ENCODE peak calls at places on chromosomes 16 and 17, in eight cellular contexts. V, B, G, C, Q, W, K and D are unnamed samples.

GRCh38 chr16:29891525-29892457 is 7.6 kb downstream of the SEZ6L2 start:
- DNase-seq in V (peak; percentile 54), B (no peak), G (no peak), C (no peak), Q (no peak), W (no peak), K (no peak), D (no peak)

GRCh38 chr16:54375056-54375455 is 88.5 kb upstream of the IRX3 start:
- DNase-seq in V (no peak), B (no peak), G (no peak), C (no peak), Q (no peak), W (no peak), K (no peak), D (no peak)

GRCh38 chr17:18159551-18160120 is 24.0 kb upstream of the ALKBH5 start:
- DNase-seq in V (no peak), B (no peak), G (no peak), C (no peak), Q (no peak), W (no peak), K (peak; percentile 4), D (no peak)

GRCh38 chr17:43377056-43377810 is 21.6 kb upstream of the ARL4D start:
- DNase-seq in V (no peak), B (no peak), G (no peak), C (no peak), Q (no peak), W (no peak), K (no peak), D (no peak)

GRCh38 chr17:67520916-67521772 is 144.1 kb downstream of the PITPNC1 start:
- DNase-seq in V (no peak), B (no peak), G (no peak), C (no peak), Q (no peak), W (no peak), K (peak; percentile 49), D (no peak)

GRCh38 chr16:14409563-14409962 is 220.5 kb downstream of the PARN start:
- DNase-seq in V (peak; percentile 71), B (no peak), G (no peak), C (no peak), Q (no peak), W (no peak), K (peak; percentile 92), D (no peak)

GRCh38 chr16:7624871-7625766 is 292.5 kb downstream of the RBFOX1 start:
- DNase-seq in V (no peak), B (no peak), G (no peak), C (no peak), Q (no peak), W (no peak), K (no peak), D (no peak)

GRCh38 chr16:3819741-3820724 is 60.5 kb downstream of the CREBBP start:
- DNase-seq in V (no peak), B (peak; percentile 24), G (no peak), C (no peak), Q (no peak), W (peak; percentile 64), K (peak; percentile 97), D (no peak)

GRCh38 chr16:54462766-54463165 is 176.2 kb upstream of the IRX3 start:
- DNase-seq in V (no peak), B (no peak), G (no peak), C (no peak), Q (no peak), W (no peak), K (no peak), D (no peak)

GRCh38 chr16:85567101-85567866 is 45.8 kb upstream of the GSE1 start:
- DNase-seq in V (no peak), B (no peak), G (no peak), C (peak; percentile 86), Q (no peak), W (no peak), K (no peak), D (no peak)

GRCh38 chr16:85564277-85565051 is 48.7 kb upstream of the GSE1 start:
- DNase-seq in V (peak; percentile 59), B (no peak), G (no peak), C (no peak), Q (no peak), W (no peak), K (no peak), D (peak; percentile 30)

GRCh38 chr16:85566502-85567100 is 46.5 kb upstream of the GSE1 start:
- DNase-seq in V (no peak), B (no peak), G (no peak), C (no peak), Q (no peak), W (no peak), K (no peak), D (no peak)

GRCh38 chr16:85565340-85565739 is 47.8 kb upstream of the GSE1 start:
- DNase-seq in V (no peak), B (no peak), G (no peak), C (no peak), Q (no peak), W (no peak), K (no peak), D (no peak)

DNA sequence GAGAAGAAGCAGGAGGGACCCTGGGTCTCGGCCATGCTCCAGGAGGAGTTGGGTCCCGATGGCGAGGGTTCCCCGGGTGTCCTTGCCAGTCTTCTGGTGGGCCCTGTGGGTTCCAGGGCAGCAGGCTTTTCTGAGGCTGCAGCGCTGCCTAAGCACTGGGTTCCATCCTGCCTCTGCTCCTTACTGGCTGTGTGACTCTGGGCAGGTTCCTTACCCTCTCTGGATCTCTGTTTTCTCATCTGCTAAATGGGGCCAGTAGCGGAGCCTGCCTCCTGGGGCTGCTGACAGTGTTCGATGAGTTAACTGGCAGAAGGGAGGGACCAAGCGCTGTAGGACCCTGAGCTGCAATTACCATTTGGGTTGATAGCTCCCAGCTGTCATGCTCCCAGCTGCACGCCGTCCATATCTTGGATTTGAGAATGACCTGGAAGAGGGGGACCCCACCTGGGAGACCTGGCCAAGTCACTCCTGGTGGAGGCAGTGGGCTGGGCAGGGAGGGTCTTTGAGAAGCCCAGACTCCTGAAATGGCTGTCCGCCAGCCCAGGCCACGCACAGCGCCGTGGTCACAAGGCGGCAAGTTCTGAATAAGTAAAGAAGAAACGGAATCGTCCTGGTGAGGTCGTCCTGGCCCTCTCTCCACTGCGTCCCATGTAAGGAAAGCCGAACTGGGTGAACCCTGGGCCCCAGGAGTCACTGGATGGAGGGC is 47.2 kb upstream of the GSE1 start:
- DNase-seq in V (no peak), B (no peak), G (no peak), C (no peak), Q (no peak), W (no peak), K (no peak), D (no peak)
- H3K4me3 ChIP-seq in V (no peak overlapping the region), B (no peak overlapping the region), G (no peak overlapping the region), C (no peak overlapping the region), Q (no peak overlapping the region), W (no peak overlapping the region), K (no peak overlapping the region), D (no peak overlapping the region)

DNA sequence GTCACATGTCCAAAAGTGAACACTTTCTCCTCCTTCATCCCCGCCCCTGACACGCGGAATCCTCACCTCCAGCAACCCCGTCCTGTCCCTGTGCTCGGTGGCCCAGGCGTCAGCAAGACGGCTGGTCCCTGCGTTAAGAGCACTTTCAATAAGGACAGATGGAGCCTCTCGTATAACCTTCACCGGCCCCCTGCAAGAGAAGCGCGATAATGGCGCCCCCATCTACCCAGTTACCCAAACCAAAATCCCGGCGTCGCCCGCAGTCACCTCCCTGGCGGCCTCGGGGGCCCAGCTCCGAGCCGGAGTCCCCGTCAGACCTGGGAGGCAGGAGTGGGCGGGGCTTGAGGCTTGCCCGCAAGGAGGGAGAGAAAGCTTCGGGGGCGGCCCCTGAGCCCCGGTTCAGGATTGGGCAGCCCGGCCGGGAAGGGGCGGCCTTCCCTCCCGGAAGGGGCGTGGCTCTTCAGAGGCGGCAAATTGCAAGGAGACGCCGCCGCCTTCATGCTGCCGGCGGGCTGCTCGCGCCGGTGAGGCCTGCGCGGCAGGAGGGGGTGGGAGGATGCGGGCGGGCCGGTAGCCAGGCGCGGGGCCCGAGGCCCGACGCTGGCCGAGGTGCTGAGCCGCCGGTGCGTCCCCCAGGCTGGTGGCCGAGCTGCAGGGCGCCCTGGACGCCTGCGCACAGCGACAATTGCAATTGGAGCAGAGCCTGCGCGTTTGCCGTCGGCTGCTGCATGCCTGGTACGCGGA is at the start of gene TEDC2:
- DNase-seq in V (peak; percentile 97), B (peak; percentile 92), G (peak; percentile 57), C (peak; percentile 97), Q (peak; percentile 98), W (peak; percentile 99), K (peak; percentile 87), D (peak; percentile 98)
- H3K4me1 ChIP-seq in V (peaks cover 12% of the 10 kb centered on the region), B (peaks cover 5% of the 10 kb centered on the region), G (peaks cover 13% of the 10 kb centered on the region), C (no peaks in the 10 kb centered on the region), Q (peaks cover 16% of the 10 kb centered on the region), W (no peaks in the 10 kb centered on the region), K (peaks cover 3% of the 10 kb centered on the region), D (peaks cover 11% of the 10 kb centered on the region)

DNA sequence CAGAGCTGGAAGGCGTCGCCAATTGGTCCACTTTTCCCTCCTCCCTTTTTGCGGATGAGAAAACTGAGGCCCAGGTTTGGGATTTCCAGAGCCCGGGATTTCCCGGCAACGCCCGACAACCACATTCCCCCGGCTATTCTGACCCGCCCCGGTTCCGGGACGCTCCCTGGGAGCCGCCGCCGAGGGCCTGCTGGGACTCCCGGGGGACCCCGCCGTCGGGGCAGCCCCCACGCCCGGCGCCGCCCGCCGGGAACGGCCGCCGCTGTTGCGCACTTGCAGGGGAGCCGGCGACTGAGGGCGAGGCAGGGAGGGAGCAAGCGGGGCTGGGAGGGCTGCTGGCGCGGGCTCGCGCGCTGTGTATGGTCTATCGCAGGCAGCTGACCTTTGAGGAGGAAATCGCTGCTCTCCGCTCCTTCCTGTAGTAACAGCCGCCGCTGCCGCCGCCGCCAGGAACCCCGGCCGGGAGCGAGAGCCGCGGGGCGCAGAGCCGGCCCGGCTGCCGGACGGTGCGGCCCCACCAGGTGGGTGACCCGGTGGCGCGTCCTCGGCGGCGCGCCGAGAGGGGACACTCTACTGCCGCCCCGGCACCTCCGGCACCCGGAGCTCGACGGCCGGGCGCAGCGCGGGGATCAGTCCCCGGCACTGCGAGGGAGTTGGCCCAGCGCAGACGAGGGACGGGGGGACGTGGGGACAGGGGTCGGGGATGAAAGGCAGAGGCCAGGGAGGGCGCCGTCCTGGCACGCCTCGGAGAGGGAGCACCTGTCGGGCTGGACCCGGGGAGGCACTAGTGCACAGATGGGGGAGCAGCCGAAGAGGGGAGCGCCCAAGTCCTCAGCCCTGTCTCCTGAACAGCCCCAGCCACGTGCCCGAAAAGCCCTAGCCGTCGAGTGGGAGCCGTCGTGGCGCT is at the start of gene STAT5A:
- DNase-seq in V (peak; percentile 68), B (peak; percentile 75), G (peak; percentile 43), C (peak; percentile 89), Q (peak; percentile 94), W (peak; percentile 78), K (peak; percentile 82), D (peak; percentile 72)
- H3K36me3 ChIP-seq in V (no peaks in the 10 kb centered on the region), B (peaks cover 4% of the 10 kb centered on the region), G (no peaks in the 10 kb centered on the region), C (no peaks in the 10 kb centered on the region), Q (peaks cover 18% of the 10 kb centered on the region), W (no peaks in the 10 kb centered on the region), K (no peaks in the 10 kb centered on the region), D (no peaks in the 10 kb centered on the region)

DNA sequence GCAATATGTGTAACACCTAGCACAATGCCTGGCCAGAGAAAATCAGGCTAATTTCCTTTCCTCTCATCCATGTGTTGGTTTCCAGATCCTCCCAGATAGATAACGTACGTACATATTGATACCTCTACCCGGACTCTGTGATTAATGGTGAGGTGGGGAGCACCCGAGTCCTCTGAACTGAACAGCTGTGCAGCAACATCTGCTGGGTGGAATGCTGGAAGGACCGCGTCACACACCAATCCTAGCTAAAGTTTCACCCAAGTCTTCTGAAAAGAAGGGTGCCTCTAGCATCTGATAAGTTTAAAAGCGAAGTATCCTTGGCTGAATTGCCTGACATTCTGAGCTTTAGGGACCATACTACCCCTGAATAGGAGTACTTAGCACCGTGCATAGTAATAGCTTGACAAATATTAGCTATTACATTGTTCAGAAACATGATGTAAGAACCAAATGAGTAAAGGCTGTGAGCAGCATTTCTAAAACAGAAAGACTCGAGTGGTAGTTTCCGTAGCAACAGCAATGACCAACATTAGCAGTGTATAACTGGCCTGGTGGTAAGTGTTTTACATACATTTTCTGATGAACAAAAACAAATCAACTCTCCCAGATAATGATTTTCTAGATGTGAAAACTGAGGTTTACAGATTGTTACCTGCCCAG is 91.4 kb downstream of the SYCE1L start:
- DNase-seq in V (peak; percentile 61), B (no peak), G (no peak), C (no peak), Q (no peak), W (no peak), K (peak; percentile 69), D (no peak)
- H3K4me3 ChIP-seq in V (no peak overlapping the region), B (no peak overlapping the region), G (no peak overlapping the region), C (no peak overlapping the region), Q (no peak overlapping the region), W (no peak overlapping the region), K (no peak overlapping the region), D (no peak overlapping the region)